ENCODE peak calls at places on chromosomes 3 and 15, in four cellular contexts. X is fibroblast of pulmonary artery, Z is stomach, M is fibroblast of the aortic adventitia. T is an unnamed sample.

GRCh38 chr15:52329980-52330379 is 34.4 kb upstream of the MYO5C start:
- DNase-seq in Z (no peak), X (no peak), M (no peak), T (no peak)

GRCh38 chr3:11603628-11604027 is 40.1 kb downstream of the VGLL4 start:
- DNase-seq in Z (no peak), X (peak), M (peak), T (no peak)

GRCh38 chr3:31102196-31102879 is 207.9 kb upstream of the GADL1 start:
- DNase-seq in M (no peak), Z (no peak), X (no peak), T (no peak)

GRCh38 chr15:92082217-92082843 is 228.8 kb downstream of the SLCO3A1 start:
- DNase-seq in M (peak), X (peak), Z (peak), T (peak)

GRCh38 chr3:194043516-194043915 is 92.4 kb upstream of the HES1 start:
- DNase-seq in M (no peak), X (peak), Z (no peak), T (no peak)

GRCh38 chr3:3200632-3201212 is 21.2 kb upstream of the CRBN start:
- DNase-seq in Z (peak), X (peak), M (peak), T (peak)

GRCh38 chr3:133896002-133896761 is 500 bp upstream of the RAB6B start:
- DNase-seq in M (peak), X (peak), Z (no peak), T (no peak)

GRCh38 chr3:52171577-52172261 is 17.5 kb upstream of the POC1A start:
- DNase-seq in M (peak), Z (no peak), X (peak), T (no peak)

GRCh38 chr15:89112341-89112971 is 24.2 kb downstream of the ABHD2 start:
- DNase-seq in Z (peak), M (peak), X (no peak), T (no peak)

GRCh38 chr3:150535204-150535603 is 11.1 kb downstream of the SERP1 start:
- DNase-seq in Z (no peak), M (no peak), X (no peak), T (no peak)

GRCh38 chr3:55128201-55128870 is 200.5 kb upstream of the LRTM1 start:
- DNase-seq in X (peak), Z (no peak), M (peak), T (no peak)

GRCh38 chr3:50246517-50246954 is 10.5 kb downstream of the GNAI2 start:
- DNase-seq in Z (no peak), X (peak), M (peak), T (no peak)

GRCh38 chr3:61530355-61530754 is 31.0 kb upstream of the PTPRG start:
- DNase-seq in M (peak), X (peak), Z (no peak), T (peak)

GRCh38 chr3:66338927-66339326 is 118.1 kb downstream of the SLC25A26 start:
- DNase-seq in Z (no peak), M (peak), X (peak), T (no peak)

GRCh38 chr3:8421711-8422110 is 79.9 kb upstream of the LMCD1 start:
- DNase-seq in Z (no peak), M (no peak), X (no peak), T (no peak)

GRCh38 chr3:134481166-134481565 is 4.6 kb downstream of the ANAPC13 start:
- DNase-seq in M (no peak), X (no peak), Z (no peak), T (no peak)

GRCh38 chr3:122077293-122078234 is 22.4 kb downstream of the CD86 start:
- DNase-seq in Z (no peak), M (no peak), X (no peak), T (no peak)

GRCh38 chr3:97658670-97659285 is 105.8 kb upstream of the ARL6 start:
- DNase-seq in Z (no peak), M (peak), X (peak), T (peak)

GRCh38 chr3:143084856-143085731 is 34.5 kb upstream of the CHST2 start:
- DNase-seq in Z (no peak), X (peak), M (peak), T (no peak)

GRCh38 chr3:192850501-192850981 is 67.1 kb downstream of the MB21D2 start:
- DNase-seq in Z (peak), X (no peak), M (no peak), T (peak)

GRCh38 chr15:43749690-43750345 is 3.6 kb downstream of the PDIA3 start:
- DNase-seq in X (no peak), M (peak), Z (peak), T (no peak)

GRCh38 chr3:42148982-42149432 is 57.9 kb downstream of the TRAK1 start:
- DNase-seq in Z (peak), M (peak), X (peak), T (no peak)

GRCh38 chr3:59605318-59605717 is 555.5 kb upstream of the CFAP20DC start:
- DNase-seq in M (no peak), X (no peak), Z (peak), T (no peak)

GRCh38 chr3:52452126-52452525 is 1.7 kb downstream of the TNNC1 start:
- DNase-seq in Z (no peak), M (no peak), X (no peak), T (no peak)

T was measured in HuH-7.